ENCODE peak calls at places on chromosomes 7 and 10, in six cellular contexts. G is HepG2, M is fibroblast of lung, L is suprapubic skin, T is OCI-LY7, Q is mammary epithelial cell. H is an unnamed sample. For H3K4me1 and H3K36me3, the result is how much of the 10 kb centered on the place peaks cover.

GRCh38 chr10:121644501-121644900 is 46.3 kb upstream of the FGFR2 start:
- DNase-seq in G (no peak), T (no peak), L (peak), Q (no peak), M (no peak), H (no peak)

GRCh38 chr10:31926765-31927596 is 1.6 kb downstream of the ARHGAP12 start:
- DNase-seq in Q (peak), G (no peak), T (no peak), M (no peak), L (no peak), H (peak)

GRCh38 chr7:5584821-5585220 is 161.2 kb upstream of the TNRC18 start:
- DNase-seq in L (no peak), Q (no peak), M (no peak), T (no peak), G (peak), H (no peak)

GRCh38 chr10:60003709-60004191 is 97.4 kb upstream of the CCDC6 start:
- DNase-seq in Q (no peak), T (no peak), G (no peak), M (no peak), L (no peak), H (no peak)

GRCh38 chr10:97711640-97712267 is 1.8 kb upstream of the MARVELD1 start:
- DNase-seq in Q (no peak), G (no peak), T (no peak), L (no peak), M (no peak), H (peak)

GRCh38 chr10:121036431-121036830 is 185.3 kb downstream of the WDR11 start:
- DNase-seq in L (no peak), T (no peak), G (no peak), Q (peak), M (peak), H (no peak)

GRCh38 chr10:94224656-94225055 is 138.1 kb downstream of the NOC3L start:
- DNase-seq in M (peak), G (no peak), L (no peak), Q (peak), T (no peak), H (peak)

GRCh38 chr7:55509322-55509721 is 63.0 kb downstream of the VOPP1 start:
- DNase-seq in Q (no peak), T (no peak), L (no peak), M (peak), G (no peak), H (no peak)

GRCh38 chr10:68212721-68213352 is 19.1 kb downstream of the ATOH7 start:
- DNase-seq in L (no peak), Q (peak), G (peak), T (peak), M (peak), H (peak)

GRCh38 chr10:120221873-120222485 is 235.0 kb upstream of the PLPP4 start:
- DNase-seq in L (no peak), T (peak), Q (peak), G (peak), M (peak), H (peak)

GRCh38 chr7:135729230-135729629 is 1.2 kb upstream of the SLC13A4 start:
- DNase-seq in G (no peak), Q (no peak), T (no peak), M (no peak), L (no peak), H (no peak)

GRCh38 chr7:55570939-55571338 is 1.4 kb downstream of the VOPP1 start:
- DNase-seq in G (peak), Q (peak), T (no peak), L (no peak), M (peak), H (peak)

GRCh38 chr7:18116661-18117060 is 89.0 kb upstream of the PRPS1L1 start:
- DNase-seq in L (no peak), Q (no peak), G (no peak), M (peak), T (no peak), H (no peak)

GRCh38 chr7:117412390-117412789 is 14.9 kb downstream of the ASZ1 start:
- DNase-seq in L (no peak), G (no peak), Q (no peak), T (no peak), M (no peak), H (no peak)

GRCh38 chr10:43255644-43256431 is 11.0 kb downstream of the RASGEF1A start:
- DNase-seq in G (peak), M (peak), L (peak), Q (no peak), T (peak), H (peak)

GRCh38 chr7:139490130-139490529 is 6.7 kb upstream of the KLRG2 start:
- DNase-seq in T (no peak), L (no peak), G (no peak), Q (peak), M (peak), H (no peak)

GRCh38 chr7:68399991-68400590 is 1198.2 kb upstream of the AUTS2 start:
- DNase-seq in M (peak), T (no peak), G (no peak), L (no peak), Q (no peak), H (no peak)

GRCh38 chr7:91512958-91513357 is 248.7 kb downstream of the FZD1 start:
- DNase-seq in T (no peak), M (peak), Q (peak), G (no peak), L (no peak), H (no peak)

GRCh38 chr10:14084875-14085274 is 245.8 kb downstream of the FRMD4A start:
- DNase-seq in G (no peak), T (no peak), Q (no peak), L (no peak), M (peak), H (no peak)

GRCh38 chr7:123355576-123356195 is 155.9 kb upstream of the SLC13A1 start:
- DNase-seq in Q (peak), M (peak), L (no peak), G (no peak), T (no peak), H (no peak)

GRCh38 chr7:52154382-52154781 is 837.8 kb upstream of the COBL start:
- DNase-seq in L (no peak), Q (no peak), G (no peak), T (no peak), M (no peak), H (no peak)

GRCh38 chr7:123431075-123431614 is 103.2 kb downstream of the IQUB start:
- DNase-seq in G (no peak), M (no peak), L (no peak), Q (peak), T (no peak), H (no peak)

GRCh38 chr7:116689787-116690186 is 17.8 kb downstream of the MET start:
- DNase-seq in G (no peak), L (no peak), T (peak), M (peak), Q (peak), H (no peak)

GRCh38 chr7:112668561-112668960 is 121.6 kb downstream of the TMEM168 start:
- DNase-seq in G (no peak), T (no peak), L (no peak), Q (peak), M (no peak), H (no peak)

GRCh38 chr7:155774947-155775346 is 37.3 kb downstream of the SHH start:
- DNase-seq in T (no peak), M (no peak), G (no peak), Q (no peak), L (no peak), H (no peak)

GRCh38 chr10:120824864-120825263 is 26.3 kb upstream of the WDR11 start:
- DNase-seq in Q (no peak), M (peak), L (no peak), G (peak), T (peak), H (no peak)

GRCh38 chr7:105935250-105935649 is 27.8 kb upstream of the CDHR3 start:
- DNase-seq in G (no peak), L (no peak), Q (no peak), M (no peak), T (no peak), H (no peak)

GRCh38 chr7:155721056-155721455 is 76.6 kb downstream of the RBM33 start:
- DNase-seq in T (peak), L (no peak), G (no peak), M (no peak), Q (no peak), H (no peak)

GRCh38 chr7:79604841-79605240 is 151.4 kb upstream of the MAGI2 start:
- DNase-seq in L (no peak), T (no peak), G (no peak), M (no peak), Q (no peak), H (no peak)

GRCh38 chr7:18896343-18896975 is 221.0 kb downstream of the TWIST1 start:
- DNase-seq in T (no peak), M (peak), G (no peak), Q (no peak), L (no peak), H (no peak)

GRCh38 chr10:103111031-103111917 is 81.8 kb downstream of the NT5C2 start:
- DNase-seq in L (no peak), Q (peak), M (peak), G (peak), T (no peak), H (no peak)
- H3K4me1 ChIP-seq in L (under half), Q (under half), M (under half), G (under half), T (under half), H (under half)

DNA sequence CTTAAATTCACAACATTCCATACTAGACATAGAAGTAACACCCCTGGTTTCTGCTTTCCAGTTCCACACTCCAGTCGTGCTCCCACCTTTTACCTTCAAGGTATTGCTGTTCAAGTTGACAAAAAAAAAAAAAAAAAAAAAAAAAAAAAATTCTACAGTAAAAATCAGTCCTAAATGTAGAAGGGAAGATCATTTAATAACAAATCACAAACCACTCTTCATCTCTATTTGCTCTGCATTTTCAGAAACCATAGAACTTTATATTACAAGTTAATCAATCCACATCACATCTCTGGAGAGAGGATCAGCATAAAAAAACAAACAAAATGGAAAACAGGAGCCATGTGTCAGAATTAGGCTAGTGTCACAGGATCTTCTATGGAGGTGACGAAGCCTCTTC is 206.3 kb upstream of the KLF14 start:
- DNase-seq in M (no peak), G (no peak), L (no peak), Q (no peak), T (no peak), H (no peak)
- H3K36me3 ChIP-seq in M (under half), G (under half), L (under half), Q (under half), T (under half), H (under half)

GRCh38 chr7:7820939-7821338 is 102.5 kb upstream of the RPA3 start:
- DNase-seq in M (no peak), G (no peak), L (no peak), Q (no peak), T (peak), H (no peak)
- H3K4me3 ChIP-seq in M (no peak), G (no peak), L (no peak), Q (no peak), T (no peak), H (no peak)

GRCh38 chr7:29609162-29610030 is 45.8 kb downstream of the PRR15 start:
- DNase-seq in T (no peak), G (peak), L (no peak), Q (peak), M (peak), H (no peak)
- H3K4me1 ChIP-seq in T (under half), G (under half), L (under half), Q (half or more), M (under half), H (half or more)

GRCh38 chr7:100576384-100576993 is 2.8 kb upstream of the SAP25 start:
- DNase-seq in M (no peak), T (no peak), G (no peak), Q (no peak), L (no peak), H (peak)

GRCh38 chr7:100578246-100579183 is 4.8 kb upstream of the SAP25 start:
- DNase-seq in M (no peak), G (no peak), L (no peak), T (no peak), Q (no peak), H (peak)

GRCh38 chr7:100577103-100577502 is 3.4 kb upstream of the SAP25 start:
- DNase-seq in G (no peak), Q (no peak), T (no peak), L (no peak), M (no peak), H (no peak)

GRCh38 chr7:100575746-100576383 is 2.2 kb upstream of the SAP25 start:
- DNase-seq in M (no peak), T (no peak), Q (no peak), G (no peak), L (no peak), H (peak)

GRCh38 chr7:100577507-100577906 is 3.8 kb upstream of the SAP25 start:
- DNase-seq in T (no peak), Q (no peak), G (no peak), L (no peak), M (no peak), H (peak)
- H3K36me3 ChIP-seq in T (half or more), Q (under half), G (under half), L (half or more), M (half or more), H (half or more)

DNA sequence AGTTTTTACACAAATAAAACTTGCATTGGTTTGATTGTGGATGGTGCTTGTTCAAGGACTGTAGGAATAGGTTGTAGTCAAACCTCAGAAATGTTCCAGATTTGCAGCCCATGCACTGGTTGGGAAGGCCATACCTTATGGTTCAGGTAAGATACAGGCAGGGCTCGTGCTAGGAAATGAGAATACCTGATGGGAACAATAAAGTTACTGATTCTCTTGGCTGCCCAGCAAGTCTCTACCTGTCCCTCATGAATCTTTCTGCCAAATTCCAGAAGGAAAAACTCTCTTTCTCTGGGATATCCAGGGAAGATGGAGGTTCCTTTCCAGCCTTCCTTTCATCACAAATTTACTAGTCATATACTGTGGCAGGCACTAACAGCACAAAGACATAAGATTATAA is 53.8 kb downstream of the TFAM start:
- DNase-seq in Q (peak), G (no peak), T (no peak), M (no peak), L (no peak), H (no peak)
- H3K4me3 ChIP-seq in Q (no peak), G (no peak), T (no peak), M (no peak), L (no peak), H (no peak)

GRCh38 chr7:152571031-152571430 is 104.9 kb downstream of the XRCC2 start:
- DNase-seq in G (no peak), Q (no peak), T (no peak), L (no peak), M (no peak), H (no peak)

GRCh38 chr7:152572101-152572500 is 103.8 kb downstream of the XRCC2 start:
- DNase-seq in T (no peak), Q (no peak), M (no peak), L (no peak), G (no peak), H (no peak)

GRCh38 chr7:152579070-152579469 is 96.9 kb downstream of the XRCC2 start:
- DNase-seq in L (no peak), Q (no peak), M (no peak), G (no peak), T (no peak), H (no peak)

GRCh38 chr7:152577339-152577738 is 98.6 kb downstream of the XRCC2 start:
- DNase-seq in Q (no peak), G (no peak), M (no peak), L (no peak), T (no peak), H (no peak)

DNA sequence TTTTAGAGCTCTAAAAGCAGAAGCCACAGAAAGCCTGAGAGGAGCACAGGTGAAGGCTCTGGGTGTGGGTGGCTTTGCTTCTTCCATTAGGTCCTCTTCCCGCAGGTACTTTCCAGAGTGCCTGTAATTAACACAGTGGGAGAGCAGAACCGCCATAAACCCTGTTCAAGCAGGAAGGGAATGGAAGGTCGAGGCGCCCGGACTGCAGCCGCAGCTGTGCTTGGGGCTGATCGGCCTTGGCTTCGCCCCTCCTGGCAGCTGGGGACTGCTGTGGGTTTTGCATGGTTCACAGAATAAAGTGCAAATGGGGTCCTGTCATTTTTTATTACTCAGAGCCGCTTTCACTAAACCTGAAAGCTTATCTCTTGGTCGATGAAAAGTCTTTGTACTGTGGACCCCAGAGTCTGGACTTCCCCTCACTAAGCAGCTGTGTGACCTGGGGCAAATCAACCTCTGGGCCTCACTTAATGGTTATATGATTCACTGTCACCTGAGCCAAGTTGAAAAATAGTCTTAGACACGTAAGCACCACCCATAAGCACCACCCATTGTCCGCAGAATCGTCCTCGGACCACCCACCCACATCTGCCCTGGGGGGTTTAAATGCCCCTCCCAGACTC is 100.9 kb downstream of the XRCC2 start:
- DNase-seq in L (no peak), Q (peak), M (no peak), G (no peak), T (peak), H (no peak)
- H3K4me1 ChIP-seq in L (under half), Q (under half), M (under half), G (under half), T (under half), H (under half)

GRCh38 chr7:100878013-100878412 is 3.1 kb downstream of the SRRT start:
- DNase-seq in L (no peak), M (no peak), T (no peak), G (no peak), Q (no peak), H (no peak)

GRCh38 chr7:100875356-100875751 is 451 bp downstream of the SRRT start:
- DNase-seq in L (no peak), Q (peak), T (peak), G (peak), M (no peak), H (peak)

GRCh38 chr7:100874300-100874576 is 665 bp upstream of the SRRT start:
- DNase-seq in Q (no peak), G (no peak), T (no peak), L (no peak), M (no peak), H (no peak)

GRCh38 chr7:100873599-100874299 is 1.2 kb upstream of the SRRT start:
- DNase-seq in T (no peak), G (no peak), L (no peak), M (no peak), Q (no peak), H (no peak)

DNA sequence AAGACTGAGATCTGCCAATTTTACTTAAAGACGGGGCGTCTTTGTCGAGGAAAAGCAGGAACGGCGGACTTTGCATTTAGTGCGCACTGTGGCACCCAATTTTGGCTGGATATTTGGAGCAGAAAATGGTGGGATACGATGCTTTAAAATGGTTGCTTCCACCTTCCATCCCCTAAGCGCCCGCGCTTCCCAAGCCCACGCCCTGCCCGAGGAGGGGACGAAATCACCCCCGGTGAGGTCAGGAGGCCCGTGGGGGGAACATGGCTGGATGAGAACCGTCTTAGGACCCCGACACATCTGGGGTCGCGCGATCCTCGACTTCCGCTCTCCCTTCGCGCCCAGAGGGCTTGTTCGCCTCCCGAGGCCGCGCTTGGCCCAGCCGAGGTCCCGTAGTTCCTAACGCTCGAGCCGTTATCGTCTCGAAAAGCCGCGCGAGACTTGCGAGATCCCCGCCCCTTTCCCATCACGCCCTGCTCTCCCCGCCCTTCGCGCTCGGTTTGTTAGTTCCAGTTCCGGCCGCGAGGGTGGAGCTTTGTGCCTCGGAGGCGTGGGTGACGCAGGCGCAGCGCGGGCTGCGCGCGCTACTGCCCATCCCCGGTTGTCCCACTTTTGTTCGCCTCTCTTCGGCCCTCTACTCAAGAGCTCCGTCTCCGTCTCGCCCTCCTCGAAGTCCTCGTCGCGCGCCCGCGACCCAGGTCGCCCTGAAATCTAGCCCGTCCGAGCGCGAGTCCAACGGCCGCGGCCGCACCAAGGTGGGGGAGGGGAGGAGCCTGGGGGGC is at the start of gene SRRT:
- DNase-seq in M (peak), G (peak), T (peak), L (peak), Q (peak), H (peak)
- H3K36me3 ChIP-seq in M (under half), G (under half), T (under half), L (under half), Q (under half), H (half or more)

GRCh38 chr10:100167521-100168312 is 18.1 kb downstream of the ERLIN1 start:
- DNase-seq in Q (no peak), L (no peak), M (no peak), G (no peak), T (no peak), H (peak)
- H3K4me3 ChIP-seq in Q (no peak), L (no peak), M (no peak), G (no peak), T (no peak), H (no peak)

GRCh38 chr7:50662059-50662689 is 97.0 kb upstream of the DDC start:
- DNase-seq in L (no peak), G (no peak), M (no peak), Q (peak), T (no peak), H (no peak)

GRCh38 chr7:50659329-50659965 is 94.2 kb upstream of the DDC start:
- DNase-seq in M (no peak), L (no peak), G (no peak), Q (no peak), T (no peak), H (no peak)

GRCh38 chr7:50660040-50660829 is 95.0 kb upstream of the DDC start:
- DNase-seq in L (no peak), M (no peak), G (no peak), Q (no peak), T (peak), H (peak)

GRCh38 chr7:50661345-50662058 is 96.3 kb upstream of the DDC start:
- DNase-seq in L (no peak), T (peak), G (no peak), Q (no peak), M (no peak), H (no peak)

GRCh38 chr7:50660830-50661175 is 95.6 kb upstream of the DDC start:
- DNase-seq in T (no peak), Q (no peak), M (no peak), L (no peak), G (no peak), H (no peak)
- H3K4me1 ChIP-seq in T (under half), Q (under half), M (under half), L (under half), G (under half), H (under half)